ENCODE peak calls at places on chromosomes 12 and 14, in seven cellular contexts. P, T, Q, O, R, Z and J are unnamed samples.

GRCh38 chr14:64234877-64235651 is 59.1 kb downstream of the ESR2 start:
- DNase-seq in P (no peak), T (no peak), Q (no peak), O (no peak), R (no peak), Z (peak; percentile 44), J (no peak)

GRCh38 chr12:115394498-115395220 is 710.7 kb upstream of the TBX3 start:
- DNase-seq in P (no peak), T (no peak), Q (no peak), O (no peak), R (no peak), Z (peak; percentile 30), J (no peak)

GRCh38 chr12:88339254-88339949 is 197.3 kb downstream of the TMTC3 start:
- DNase-seq in P (no peak), T (no peak), Q (no peak), O (no peak), R (no peak), Z (peak; percentile 85), J (no peak)

GRCh38 chr14:103045387-103045869 is 11.9 kb downstream of the CDC42BPB start:
- DNase-seq in P (no peak), T (no peak), Q (no peak), O (no peak), R (no peak), Z (no peak), J (no peak)

GRCh38 chr12:62903151-62903550 is 31.8 kb downstream of the PPM1H start:
- DNase-seq in P (no peak), T (peak; percentile 94), Q (no peak), O (no peak), R (peak; percentile 19), Z (no peak), J (no peak)

GRCh38 chr14:104746951-104747481 is 5.9 kb upstream of the SIVA1 start:
- DNase-seq in P (peak; percentile 84), T (no peak), Q (peak; percentile 81), O (no peak), R (no peak), Z (peak; percentile 80), J (no peak)

GRCh38 chr14:33357225-33358010 is 418.7 kb downstream of the NPAS3 start:
- DNase-seq in P (no peak), T (no peak), Q (no peak), O (no peak), R (no peak), Z (no peak), J (no peak)

GRCh38 chr14:35949933-35950332 is 123.8 kb downstream of the BRMS1L start:
- DNase-seq in P (no peak), T (no peak), Q (no peak), O (no peak), R (no peak), Z (no peak), J (no peak)

GRCh38 chr14:103105580-103106168 is 11.1 kb downstream of the EXOC3L4 start:
- DNase-seq in P (no peak), T (no peak), Q (no peak), O (no peak), R (no peak), Z (no peak), J (no peak)

GRCh38 chr12:121805171-121805687 is 1.4 kb downstream of the SETD1B start:
- DNase-seq in P (peak; percentile 49), T (peak; percentile 37), Q (no peak), O (no peak), R (no peak), Z (peak; percentile 56), J (no peak)

GRCh38 chr12:98645572-98646067 is 530 bp downstream of the APAF1 start:
- DNase-seq in P (no peak), T (peak; percentile 45), Q (peak; percentile 24), O (no peak), R (peak; percentile 25), Z (no peak), J (no peak)

GRCh38 chr12:2094597-2094996 is 41.8 kb downstream of the CACNA1C start:
- DNase-seq in P (no peak), T (no peak), Q (no peak), O (no peak), R (no peak), Z (no peak), J (no peak)

GRCh38 chr12:95877622-95878021 is 18.9 kb downstream of the SNRPF start:
- DNase-seq in P (no peak), T (no peak), Q (no peak), O (no peak), R (no peak), Z (no peak), J (no peak)

GRCh38 chr12:121036810-121037326 is 2.2 kb downstream of the OASL start:
- DNase-seq in P (no peak), T (no peak), Q (no peak), O (no peak), R (no peak), Z (peak; percentile 23), J (peak; percentile 62)

GRCh38 chr12:53862831-53863230 is 75.8 kb upstream of the HOXC13 start:
- DNase-seq in P (no peak), T (no peak), Q (no peak), O (no peak), R (no peak), Z (no peak), J (no peak)

GRCh38 chr12:10119072-10119471 is 10.9 kb downstream of the CLEC7A start:
- DNase-seq in P (no peak), T (no peak), Q (no peak), O (no peak), R (no peak), Z (peak; percentile 54), J (no peak)

GRCh38 chr14:99475660-99476059 is 5.0 kb downstream of the SETD3 start:
- DNase-seq in P (no peak), T (no peak), Q (no peak), O (no peak), R (no peak), Z (no peak), J (no peak)

GRCh38 chr12:30719060-30719459 is 23.4 kb upstream of the IPO8 start:
- DNase-seq in P (no peak), T (no peak), Q (no peak), O (no peak), R (no peak), Z (peak; percentile 59), J (no peak)

GRCh38 chr14:55399912-55400311 is 11.7 kb downstream of the ATG14 start:
- DNase-seq in P (no peak), T (peak; percentile 52), Q (no peak), O (no peak), R (no peak), Z (peak; percentile 28), J (no peak)

GRCh38 chr14:32813401-32813800 is 125.3 kb upstream of the NPAS3 start:
- DNase-seq in P (no peak), T (peak; percentile 30), Q (no peak), O (no peak), R (no peak), Z (no peak), J (no peak)

GRCh38 chr12:124832856-124833255 is 30.8 kb downstream of the SCARB1 start:
- DNase-seq in P (no peak), T (no peak), Q (no peak), O (no peak), R (no peak), Z (no peak), J (no peak)

GRCh38 chr12:1398673-1399072 is 195.7 kb downstream of the FBXL14 start:
- DNase-seq in P (no peak), T (no peak), Q (no peak), O (no peak), R (no peak), Z (peak; percentile 55), J (no peak)

GRCh38 chr12:20508362-20508761 is 140.0 kb downstream of the PDE3A start:
- DNase-seq in P (no peak), T (no peak), Q (no peak), O (no peak), R (no peak), Z (peak; percentile 49), J (no peak)

GRCh38 chr12:71718611-71719010 is 32.7 kb downstream of the TMEM19 start:
- DNase-seq in P (no peak), T (no peak), Q (no peak), O (no peak), R (no peak), Z (no peak), J (no peak)

GRCh38 chr12:93990832-93991748 is 157.3 kb upstream of the PLXNC1 start:
- DNase-seq in P (no peak), T (no peak), Q (peak; percentile 48), O (no peak), R (peak; percentile 68), Z (peak; percentile 60), J (no peak)

GRCh38 chr12:52791271-52792184 is 4.4 kb downstream of the KRT3 start:
- DNase-seq in P (no peak), T (no peak), Q (no peak), O (no peak), R (no peak), Z (no peak), J (no peak)

DNA sequence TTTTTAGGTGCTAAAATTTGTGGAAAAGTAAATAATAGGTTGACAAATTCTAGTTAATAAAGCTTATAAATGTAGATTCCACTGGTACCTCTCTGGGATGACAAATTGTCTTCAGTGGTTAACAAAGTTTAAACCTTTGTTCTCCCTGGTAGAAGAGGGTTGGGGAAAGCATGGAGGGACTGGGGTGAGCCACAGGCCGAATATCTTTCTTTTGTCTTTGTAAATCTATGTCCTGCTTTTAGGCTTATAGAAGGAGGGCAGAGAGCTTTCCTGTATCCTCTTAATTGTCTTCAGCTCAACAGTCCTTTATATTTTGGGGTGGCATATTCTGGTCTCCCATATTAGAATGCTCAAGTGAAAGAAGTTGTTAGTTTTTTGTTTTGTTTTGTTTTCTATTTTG is 142.2 kb upstream of the CNOT2 start:
- DNase-seq in P (no peak), T (no peak), Q (no peak), O (no peak), R (no peak), Z (no peak), J (no peak)
- H3K4me3 ChIP-seq in P (no peak overlapping the region), T (no peak overlapping the region), Q (no peak overlapping the region), O (no peak overlapping the region), R (no peak overlapping the region), Z (no peak overlapping the region), J (no peak overlapping the region)

GRCh38 chr12:24012528-24012927 is 63.1 kb upstream of the SOX5 start:
- DNase-seq in P (no peak), T (peak; percentile 35), Q (no peak), O (no peak), R (no peak), Z (peak; percentile 26), J (no peak)
- H3K27ac ChIP-seq in P (no peak overlapping the region), T (no peak overlapping the region), Q (no peak overlapping the region), O (no peak overlapping the region), R (no peak overlapping the region), Z (no peak overlapping the region), J (no peak overlapping the region)

DNA sequence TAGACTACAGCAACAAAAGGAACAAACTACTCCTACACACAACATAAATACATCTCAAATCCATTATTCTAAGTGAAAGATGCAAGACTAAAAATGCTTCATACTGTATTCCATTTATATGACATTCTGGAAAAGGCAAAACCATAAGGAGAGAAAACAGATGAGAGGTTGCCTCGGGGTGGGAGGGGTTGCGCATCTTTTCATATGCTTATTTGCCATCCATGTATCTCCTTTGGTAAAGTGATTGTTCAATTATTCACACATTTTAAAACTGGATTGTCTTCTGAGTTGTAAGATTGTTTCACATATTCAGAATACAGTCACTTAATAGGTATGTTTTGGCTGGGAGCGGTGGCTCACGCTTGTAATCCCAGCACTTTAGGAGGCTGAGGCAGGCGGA is 5.1 kb upstream of the TMEM263 start:
- DNase-seq in P (no peak), T (no peak), Q (no peak), O (no peak), R (no peak), Z (no peak), J (no peak)
- H3K9me3 ChIP-seq in P (no peaks in the 10 kb centered on the region), T (no peaks in the 10 kb centered on the region), Q (no peaks in the 10 kb centered on the region), O (no peaks in the 10 kb centered on the region), R (no peaks in the 10 kb centered on the region), Z (no peaks in the 10 kb centered on the region), J (no peaks in the 10 kb centered on the region)

GRCh38 chr12:3421599-3421998 is 69.4 kb upstream of the PRMT8 start:
- DNase-seq in P (no peak), T (no peak), Q (no peak), O (no peak), R (no peak), Z (no peak), J (no peak)
- H3K4me3 ChIP-seq in P (no peak overlapping the region), T (no peak overlapping the region), Q (no peak overlapping the region), O (no peak overlapping the region), R (no peak overlapping the region), Z (no peak overlapping the region), J (no peak overlapping the region)